ENCODE peak calls at places on chromosomes 6 and 20, in seven cellular contexts. I is caudate nucleus; G is SJSA1; H is stimulated activated CD8-positive, alpha-beta memory T cell treated with anti-CD3 and anti-CD28 coated beads, Interleukin-4, amount 100 ng/mL, for 1 hour; Y is amniotic stem cell; K is GM04504; L is RWPE1. S is an unnamed sample.

GRCh38 chr6:170190046-170190445 is 100.8 kb downstream of the DLL1 start:
- DNase-seq in I (no peak), G (peak), H (no peak), Y (no peak), K (no peak), L (no peak), S (no peak)

GRCh38 chr20:63418617-63419016 is 53.8 kb downstream of the KCNQ2 start:
- DNase-seq in I (no peak), G (no peak), H (no peak), Y (no peak), K (no peak), L (no peak), S (no peak)

GRCh38 chr6:125107896-125108295 is 45.7 kb upstream of the TPD52L1 start:
- DNase-seq in I (no peak), G (no peak), H (no peak), Y (no peak), K (no peak), L (no peak), S (no peak)

GRCh38 chr20:41650221-41650948 is 32.2 kb upstream of the CHD6 start:
- DNase-seq in I (no peak), G (no peak), H (no peak), Y (no peak), K (no peak), L (no peak), S (no peak)

GRCh38 chr20:50517817-50518154 is 7.6 kb downstream of the PTPN1 start:
- DNase-seq in I (no peak), G (no peak), H (no peak), Y (no peak), K (no peak), L (no peak), S (no peak)

GRCh38 chr6:63493557-63493956 is 78.7 kb upstream of the LOC128125822 start:
- DNase-seq in I (no peak), G (no peak), H (no peak), Y (no peak), K (no peak), L (peak), S (no peak)

GRCh38 chr20:58618694-58619540 is 32.2 kb upstream of the STX16 start:
- DNase-seq in I (no peak), G (no peak), H (no peak), Y (no peak), K (peak), L (no peak), S (no peak)

GRCh38 chr6:43009124-43009523 is 4.6 kb downstream of the MEA1 start:
- DNase-seq in I (no peak), G (no peak), H (no peak), Y (no peak), K (no peak), L (no peak), S (no peak)

GRCh38 chr6:101800598-101800997 is 407.1 kb downstream of the GRIK2 start:
- DNase-seq in I (no peak), G (no peak), H (no peak), Y (no peak), K (no peak), L (no peak), S (no peak)

GRCh38 chr6:6680524-6680923 is 92.0 kb downstream of the LY86 start:
- DNase-seq in I (no peak), G (no peak), H (no peak), Y (no peak), K (no peak), L (no peak), S (no peak)

GRCh38 chr20:59110607-59111006 is 53.0 kb upstream of the ZNF831 start:
- DNase-seq in I (no peak), G (no peak), H (no peak), Y (no peak), K (no peak), L (no peak), S (no peak)

GRCh38 chr6:127879685-127880084 is 21.2 kb downstream of the THEMIS start:
- DNase-seq in I (no peak), G (no peak), H (no peak), Y (no peak), K (peak), L (no peak), S (no peak)

GRCh38 chr20:14470231-14470894 is 133.0 kb upstream of the FLRT3 start:
- DNase-seq in I (no peak), G (no peak), H (no peak), Y (no peak), K (no peak), L (no peak), S (no peak)

GRCh38 chr6:36885461-36886401 is at the start of gene C6orf89:
- DNase-seq in I (peak), G (peak), H (peak), Y (peak), K (peak), L (peak), S (peak)

GRCh38 chr6:16337280-16337975 is 99.0 kb downstream of the GMPR start:
- DNase-seq in I (no peak), G (peak), H (no peak), Y (peak), K (peak), L (no peak), S (no peak)

GRCh38 chr6:33817520-33817919 is 13.7 kb upstream of the MLN start:
- DNase-seq in I (no peak), G (no peak), H (no peak), Y (no peak), K (no peak), L (no peak), S (no peak)